ENCODE peak calls at places on chromosomes 3 and 15, in five cellular contexts. C, E, I, J and Z are unnamed samples.

GRCh38 chr3:15148614-15149013 is 49.7 kb upstream of the RBSN start:
- DNase-seq in C (no peak), E (no peak), I (no peak), J (no peak), Z (no peak)

GRCh38 chr15:65096481-65097385 is 18.3 kb downstream of the UBAP1L start:
- DNase-seq in C (no peak), E (no peak), I (no peak), J (peak; percentile 54), Z (no peak)

GRCh38 chr15:48090666-48091065 is 30.1 kb upstream of the SLC24A5 start:
- DNase-seq in C (no peak), E (no peak), I (no peak), J (no peak), Z (no peak)

GRCh38 chr3:76400141-76400540 is 614.8 kb upstream of the ZNF717 start:
- DNase-seq in C (no peak), E (no peak), I (no peak), J (no peak), Z (no peak)

GRCh38 chr3:63607716-63608115 is 44.8 kb upstream of the SNTN start:
- DNase-seq in C (no peak), E (no peak), I (no peak), J (no peak), Z (no peak)

GRCh38 chr3:52057806-52058099 is 1.4 kb upstream of the DUSP7 start:
- DNase-seq in C (no peak), E (no peak), I (no peak), J (no peak), Z (no peak)

GRCh38 chr3:9301798-9302197 is 52.4 kb upstream of the SRGAP3 start:
- DNase-seq in C (no peak), E (no peak), I (no peak), J (no peak), Z (no peak)

GRCh38 chr3:144586382-144586781 is 614.8 kb downstream of the DIPK2A start:
- DNase-seq in C (no peak), E (no peak), I (no peak), J (no peak), Z (no peak)

GRCh38 chr3:85387913-85388510 is 429.2 kb downstream of the CADM2 start:
- DNase-seq in C (no peak), E (no peak), I (no peak), J (no peak), Z (no peak)

GRCh38 chr3:37029516-37030163 is 36.3 kb downstream of the MLH1 start:
- DNase-seq in C (no peak), E (no peak), I (no peak), J (no peak), Z (no peak)

GRCh38 chr15:79680721-79681120 is 216.1 kb downstream of the MTHFS start:
- DNase-seq in C (peak; percentile 49), E (no peak), I (no peak), J (no peak), Z (no peak)

GRCh38 chr15:57720861-57721260 is 14.3 kb downstream of the POLR2M start:
- DNase-seq in C (no peak), E (no peak), I (no peak), J (no peak), Z (no peak)

GRCh38 chr3:29576675-29577074 is 295.8 kb downstream of the RBMS3 start:
- DNase-seq in C (no peak), E (no peak), I (no peak), J (no peak), Z (no peak)

GRCh38 chr15:56856934-56857333 is 61.5 kb upstream of the TCF12 start:
- DNase-seq in C (no peak), E (no peak), I (no peak), J (no peak), Z (no peak)

GRCh38 chr15:41990243-41990605 is 17.9 kb upstream of the EHD4 start:
- DNase-seq in C (no peak), E (no peak), I (no peak), J (no peak), Z (peak; percentile 68)

GRCh38 chr3:126124896-126125295 is 41.0 kb upstream of the SLC41A3 start:
- DNase-seq in C (no peak), E (peak; percentile 25), I (no peak), J (peak; percentile 34), Z (peak; percentile 31)

GRCh38 chr15:64622410-64623260 is 152.8 kb downstream of the RBPMS2 start:
- DNase-seq in C (no peak), E (peak; percentile 77), I (no peak), J (peak; percentile 81), Z (no peak)

GRCh38 chr3:32452009-32452408 is 50.6 kb downstream of the CMTM6 start:
- DNase-seq in C (no peak), E (no peak), I (no peak), J (peak; percentile 55), Z (no peak)

GRCh38 chr3:176595307-176595706 is 602.0 kb downstream of the TBL1XR1 start:
- DNase-seq in C (peak; percentile 4), E (no peak), I (no peak), J (no peak), Z (no peak)